ENCODE peak calls at places on chromosomes 4 and X, in five cellular contexts. P is neuronal stem cell, R is mesenchymal stem cell, G is mesendoderm, Z is IMR-90. X is an unnamed sample.

GRCh38 chr4:125168531-125168930 is 146.2 kb upstream of the FAT4 start:
- DNase-seq in P (no peak), R (no peak), G (no peak), Z (peak), X (no peak)

GRCh38 chr4:33924801-33925200 is 2319.5 kb downstream of the ARAP2 start:
- DNase-seq in G (no peak), R (no peak), Z (no peak), P (no peak), X (no peak)

GRCh38 chr4:89243741-89244252 is 63.8 kb downstream of the GPRIN3 start:
- DNase-seq in P (no peak), R (peak), Z (no peak), G (no peak), X (no peak)

GRCh38 chrX:72576161-72576896 is 3.7 kb upstream of the HDAC8 start:
- DNase-seq in R (peak), Z (peak), P (no peak), G (no peak), X (peak)

GRCh38 chrX:46254623-46255022 is 290.6 kb downstream of the ZNF674 start:
- DNase-seq in G (no peak), P (no peak), R (no peak), Z (no peak), X (no peak)

GRCh38 chrX:152819271-152819670 is 11.3 kb downstream of the CETN2 start:
- DNase-seq in P (no peak), G (no peak), R (no peak), Z (peak), X (no peak)

GRCh38 chrX:149512225-149512885 is 7.2 kb upstream of the IDS start:
- DNase-seq in R (peak), G (peak), P (peak), Z (peak), X (peak)

GRCh38 chr4:114163051-114163450 is 183.6 kb upstream of the ARSJ start:
- DNase-seq in G (no peak), R (no peak), P (no peak), Z (peak), X (no peak)

GRCh38 chr4:28639747-28640146 is 1779.1 kb downstream of the STIM2 start:
- DNase-seq in Z (no peak), R (no peak), P (no peak), G (no peak), X (no peak)

GRCh38 chr4:185898413-185898812 is 86.4 kb upstream of the SORBS2 start:
- DNase-seq in Z (no peak), G (no peak), P (no peak), R (no peak), X (no peak)

GRCh38 chrX:39158801-39159657 is 357.8 kb downstream of the MID1IP1 start:
- DNase-seq in Z (peak), P (no peak), R (peak), G (peak), X (peak)

GRCh38 chrX:155745792-155746191 is 133.0 kb upstream of the TMLHE start:
- DNase-seq in G (no peak), P (no peak), R (peak), Z (peak), X (no peak)

GRCh38 chr4:38782452-38783108 is at the start of gene TLR10:
- DNase-seq in Z (peak), P (peak), R (peak), G (peak), X (no peak)

GRCh38 chr4:4395849-4396627 is 9.1 kb downstream of the NSG1 start:
- DNase-seq in P (no peak), G (peak), R (peak), Z (peak), X (no peak)

GRCh38 chr4:177322881-177323280 is 13.2 kb downstream of the NEIL3 start:
- DNase-seq in R (no peak), G (no peak), P (no peak), Z (no peak), X (no peak)

GRCh38 chr4:132557660-132558059 is 591.4 kb upstream of the PCDH10 start:
- DNase-seq in Z (no peak), R (no peak), G (peak), P (no peak), X (no peak)

GRCh38 chr4:10346023-10346422 is 111.2 kb downstream of the ZNF518B start:
- DNase-seq in P (no peak), Z (peak), R (no peak), G (peak), X (peak)

GRCh38 chr4:57043304-57044251 is 64.9 kb downstream of the POLR2B start:
- DNase-seq in R (peak), G (no peak), P (no peak), Z (peak), X (no peak)

GRCh38 chr4:173899813-173900212 is 369.8 kb upstream of the HAND2 start:
- DNase-seq in Z (no peak), G (no peak), P (no peak), R (no peak), X (no peak)

DNA sequence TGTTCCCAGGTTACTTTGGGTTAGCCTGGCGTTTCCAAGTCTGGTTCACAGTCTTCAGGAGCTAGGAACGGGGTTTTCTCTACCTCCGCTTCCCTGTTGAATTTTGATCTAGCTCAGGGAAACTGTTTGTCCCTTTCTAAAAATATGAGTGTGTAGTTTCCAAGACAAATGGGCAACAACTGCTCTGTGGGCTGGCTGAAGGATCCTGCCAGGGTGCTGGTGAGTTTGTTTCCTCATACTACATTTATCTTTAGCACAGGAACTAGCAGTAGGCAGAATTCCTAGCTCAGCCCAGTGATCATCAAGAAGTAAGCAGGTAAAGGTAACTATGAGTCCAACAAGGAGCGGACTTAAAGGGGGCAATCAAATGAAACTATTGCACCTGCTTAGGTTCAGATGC is 13.3 kb upstream of the FAM47E start:
- DNase-seq in Z (no peak), R (no peak), G (no peak), P (no peak), X (no peak)
- H2AK5ac ChIP-seq in Z (no peak), R (no peak), G (no peak), P (no peak), X (no peak)

DNA sequence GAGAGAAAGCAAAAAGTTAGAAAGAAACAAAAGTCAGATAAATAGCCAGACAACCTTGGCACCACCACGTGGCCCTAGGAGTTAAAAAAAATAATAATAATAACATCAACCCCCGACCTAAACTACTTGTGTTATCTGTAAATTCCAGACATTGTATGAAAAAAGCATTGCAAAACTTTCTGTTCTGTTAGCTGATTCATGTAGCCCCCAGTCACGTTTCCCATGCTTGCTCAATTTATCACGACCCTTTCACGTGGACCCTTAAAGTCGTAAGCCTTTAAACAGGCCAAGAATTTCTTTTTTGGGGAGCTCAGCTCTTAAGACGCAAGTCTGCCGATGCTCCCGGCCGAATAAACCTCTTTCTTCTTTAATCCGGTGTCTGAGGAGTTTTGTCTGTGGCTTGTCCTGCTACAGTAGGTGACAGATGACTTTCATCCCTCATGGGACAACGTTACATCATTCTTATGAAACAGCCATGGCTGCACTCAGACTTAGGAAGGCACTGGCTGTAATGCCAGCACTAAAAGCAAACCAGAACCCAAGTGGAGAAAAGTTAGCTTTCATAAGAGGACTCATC is 521 bp downstream of the ACOX3 start:
- DNase-seq in R (no peak), Z (no peak), G (peak), P (no peak), X (peak)
- H3K18ac ChIP-seq in R (no peak), Z (peak), G (no peak), P (no peak), X (peak)

DNA sequence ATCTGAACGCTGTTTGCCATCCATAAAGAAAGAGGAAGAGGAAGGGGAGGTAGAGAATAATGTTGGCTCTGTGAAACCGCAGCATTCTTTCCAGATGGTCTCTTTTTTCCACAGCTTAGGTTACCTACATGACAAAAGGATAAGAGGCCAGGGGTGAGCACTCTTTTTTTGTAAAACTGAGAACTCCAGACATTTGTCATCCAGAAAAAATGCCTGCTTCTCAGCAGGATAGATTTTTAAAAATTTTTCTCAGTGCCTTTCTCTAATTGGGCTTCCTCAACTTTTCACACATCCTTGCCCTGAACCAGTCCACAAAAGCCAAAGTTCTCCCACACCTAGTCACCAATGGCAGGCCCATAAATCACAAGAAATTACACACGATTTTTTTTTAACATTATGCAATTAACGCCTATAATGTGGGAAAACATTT is 158.1 kb upstream of the TENM3 start:
- DNase-seq in Z (no peak), P (no peak), R (no peak), G (peak), X (peak)
- H2AK5ac ChIP-seq in Z (no peak), P (no peak), R (no peak), G (no peak), X (no peak)

DNA sequence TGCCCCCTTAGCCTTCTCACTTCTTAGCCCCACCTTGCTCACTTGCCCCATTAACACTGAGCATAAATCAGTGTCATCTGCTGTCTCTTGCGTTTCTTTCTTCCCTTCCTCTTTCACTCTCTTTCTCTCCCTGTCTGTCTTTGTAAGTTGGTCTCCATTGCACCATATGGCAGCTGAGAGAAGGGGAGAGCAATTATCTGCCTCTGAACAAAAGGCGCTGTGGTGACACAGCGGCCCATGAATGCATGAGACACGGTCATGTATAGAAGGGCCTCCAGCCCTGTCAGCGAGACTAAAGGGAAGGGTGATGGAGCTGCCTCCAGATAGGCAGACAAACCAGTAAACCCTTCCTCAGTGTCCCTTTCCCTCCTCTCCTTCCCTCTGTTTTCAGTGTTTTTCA is 88.8 kb upstream of the PCDH18 start:
- DNase-seq in R (peak), P (peak), Z (no peak), G (no peak), X (peak)
- H3K18ac ChIP-seq in R (peak), P (no peak), Z (peak), G (no peak), X (no peak)

DNA sequence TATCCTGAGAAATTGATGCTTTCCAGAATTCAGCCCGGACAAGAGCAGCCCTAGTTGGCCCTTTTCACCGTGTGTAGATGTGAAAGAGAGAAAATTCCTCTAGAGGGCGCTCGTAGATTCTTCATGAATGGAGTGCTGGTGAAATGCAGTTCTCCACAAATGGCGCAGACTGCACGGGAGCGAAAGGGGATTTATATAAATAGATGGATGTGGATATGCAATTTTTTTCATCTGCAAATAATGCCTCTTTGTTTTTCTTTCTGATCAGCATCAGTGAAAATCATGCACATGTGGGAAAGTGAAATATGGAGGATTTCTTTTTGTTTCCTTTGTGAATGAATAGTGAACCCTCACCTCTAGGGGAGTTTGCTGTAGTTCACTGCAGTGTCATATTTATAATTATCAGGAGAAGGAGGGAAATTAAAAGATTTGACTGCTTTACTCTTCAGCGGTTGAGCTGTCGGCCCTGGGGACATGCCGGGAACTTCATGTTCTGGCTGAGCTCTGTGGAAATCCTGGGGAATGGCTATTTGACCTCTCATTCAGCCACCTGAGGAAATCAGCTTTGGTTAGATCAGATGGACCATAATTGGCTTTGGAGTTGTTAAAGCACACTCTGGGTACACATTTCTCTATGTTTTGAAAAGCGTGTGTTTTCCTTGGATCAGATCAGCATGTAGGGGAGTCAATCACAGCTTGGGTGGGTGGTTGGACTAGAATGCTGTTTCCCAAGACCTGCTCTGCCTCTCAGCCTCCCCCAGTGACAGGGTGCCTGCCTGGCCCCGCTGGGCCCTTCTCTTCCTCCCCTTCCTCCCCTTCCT is 115.0 kb upstream of the SHISA3 start:
- DNase-seq in G (peak), P (peak), Z (peak), R (peak), X (peak)
- H2AK5ac ChIP-seq in G (peak), P (no peak), Z (no peak), R (no peak), X (no peak)

GRCh38 chr4:105146286-105147219 is at the start of gene TET2:
- DNase-seq in R (peak), G (peak), P (peak), Z (peak), X (peak)
- H3K18ac ChIP-seq in R (peak), G (peak), P (peak), Z (peak), X (peak)

DNA sequence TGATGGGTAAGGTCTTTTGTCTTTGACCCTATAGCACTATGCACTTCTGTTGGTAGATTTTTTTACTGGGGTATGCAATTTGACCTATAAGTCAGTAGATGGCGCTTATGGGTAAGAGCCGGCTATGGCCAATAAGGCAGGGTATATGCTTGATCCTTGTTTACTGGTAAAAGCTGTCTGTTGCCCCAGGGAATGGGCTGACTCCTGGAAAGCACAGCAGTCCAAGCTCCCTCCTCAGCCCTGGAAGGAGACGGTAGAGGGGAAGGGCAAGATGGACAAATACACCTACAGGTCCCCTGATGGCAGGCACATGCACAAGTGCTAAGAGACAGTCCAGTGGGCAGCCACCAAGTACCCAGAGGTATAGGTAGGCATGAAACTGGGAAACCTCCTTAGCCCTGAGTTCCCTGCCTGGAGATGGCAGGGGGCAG is 63.7 kb downstream of the ADAMTS3 start:
- DNase-seq in P (peak), R (peak), G (peak), Z (peak), X (peak)
- H2AK5ac ChIP-seq in P (no peak), R (no peak), G (no peak), Z (no peak), X (no peak)

DNA sequence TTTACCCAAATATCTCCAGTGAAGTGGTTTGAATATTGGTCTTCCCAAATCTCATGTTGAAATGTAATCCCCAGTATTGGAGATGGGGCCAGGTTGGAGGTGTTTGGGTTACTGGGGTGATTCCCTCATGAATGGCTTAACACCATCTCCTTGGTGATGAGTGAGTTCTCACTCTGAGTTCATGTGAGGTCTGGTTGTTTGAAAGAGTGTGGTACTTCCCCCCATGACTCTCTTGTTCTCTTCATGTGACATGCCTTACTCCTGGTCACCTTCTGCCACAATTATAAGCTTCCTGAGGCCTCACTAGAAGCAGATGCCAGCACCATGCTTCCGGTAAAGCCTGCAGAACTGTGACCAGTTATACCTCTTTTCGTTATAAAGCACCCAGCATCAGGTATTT is 32.9 kb upstream of the OTUD4 start:
- DNase-seq in Z (no peak), P (no peak), R (no peak), G (no peak), X (no peak)
- H3K18ac ChIP-seq in Z (no peak), P (no peak), R (no peak), G (no peak), X (no peak)

GRCh38 chr4:6530964-6531363 is 44.0 kb upstream of the MAN2B2 start:
- DNase-seq in P (no peak), R (no peak), G (no peak), Z (no peak), X (no peak)
- H2AK5ac ChIP-seq in P (peak), R (no peak), G (peak), Z (no peak), X (no peak)

X was measured in trophoblast cell.